ENCODE peak calls at places on chromosomes 7 and 10, in four cellular contexts. G, X, V and L are unnamed samples.

GRCh38 chr7:75628055-75628454 is 110.7 kb downstream of the HIP1 start:
- DNase-seq in G (no peak), X (no peak), V (no peak), L (no peak)

GRCh38 chr10:118106426-118106825 is 59.7 kb upstream of the RAB11FIP2 start:
- DNase-seq in G (peak), X (no peak), V (no peak), L (peak)

GRCh38 chr7:42502022-42502421 is 265.0 kb upstream of the GLI3 start:
- DNase-seq in G (no peak), X (no peak), V (no peak), L (no peak)

GRCh38 chr10:86733260-86733671 is 23.2 kb upstream of the BMPR1A start:
- DNase-seq in G (no peak), X (no peak), V (no peak), L (no peak)

GRCh38 chr10:49500420-49500819 is 38.5 kb downstream of the ERCC6 start:
- DNase-seq in G (no peak), X (no peak), V (no peak), L (no peak)

GRCh38 chr10:131745591-131745990 is 155.2 kb upstream of the PPP2R2D start:
- DNase-seq in G (no peak), X (no peak), V (no peak), L (no peak)

GRCh38 chr7:6286486-6286885 is 14.1 kb upstream of the CYTH3 start:
- DNase-seq in G (no peak), X (no peak), V (no peak), L (no peak)

GRCh38 chr10:114611617-114612016 is 46.5 kb downstream of the ABLIM1 start:
- DNase-seq in G (no peak), X (no peak), V (no peak), L (no peak)

DNA sequence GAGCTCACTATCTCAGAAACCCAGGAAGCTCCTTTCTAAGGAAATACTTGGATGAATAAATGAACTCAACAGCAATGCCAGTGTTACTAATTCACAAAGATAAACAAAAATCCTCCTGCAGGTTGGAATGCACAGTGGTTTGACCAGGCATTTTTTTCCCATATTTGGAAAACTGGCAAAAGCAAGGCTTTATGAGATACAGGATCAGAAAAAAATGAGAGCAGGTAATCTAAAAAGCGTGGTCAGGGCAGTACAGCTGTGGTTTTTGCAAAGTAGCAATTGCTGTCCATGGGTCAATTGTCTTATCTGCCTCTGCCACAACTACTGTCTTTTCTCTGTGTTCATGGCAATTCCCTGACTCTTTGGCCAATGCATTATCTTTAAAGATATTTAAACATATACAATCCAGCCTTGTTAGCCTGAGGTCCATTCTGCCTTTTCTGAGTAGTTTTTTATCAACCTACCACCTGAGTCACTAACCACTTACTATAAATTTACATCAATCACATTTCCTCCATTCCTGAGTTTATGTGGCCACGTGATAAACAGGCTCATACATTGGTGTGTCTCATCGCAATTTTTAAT is 564.5 kb upstream of the IGFBP3 start:
- DNase-seq in G (no peak), X (no peak), V (no peak), L (peak)
- TF ChIP-seq CTCF in G (no peak), X (no peak), V (no peak), L (peak)

GRCh38 chr7:139482662-139483466 is 609 bp downstream of the KLRG2 start:
- DNase-seq in G (peak), X (no peak), V (peak), L (peak)
- TF ChIP-seq CTCF in G (no peak), X (no peak), V (no peak), L (no peak)

GRCh38 chr7:23471090-23471859 is 984 bp upstream of the IGF2BP3 start:
- DNase-seq in G (peak), X (no peak), V (peak), L (peak)
- TF ChIP-seq CTCF in G (no peak), X (no peak), V (no peak), L (no peak)

GRCh38 chr7:1920886-1921285 is 250.8 kb downstream of the ELFN1 start:
- DNase-seq in G (no peak), X (no peak), V (no peak), L (no peak)

GRCh38 chr7:1920266-1920681 is 250.2 kb downstream of the ELFN1 start:
- DNase-seq in G (no peak), X (no peak), V (peak), L (no peak)

GRCh38 chr7:1918063-1918645 is 248.1 kb downstream of the ELFN1 start:
- DNase-seq in G (no peak), X (no peak), V (no peak), L (no peak)

GRCh38 chr7:1918881-1919525 is 248.9 kb downstream of the ELFN1 start:
- DNase-seq in G (no peak), X (no peak), V (no peak), L (no peak)

DNA sequence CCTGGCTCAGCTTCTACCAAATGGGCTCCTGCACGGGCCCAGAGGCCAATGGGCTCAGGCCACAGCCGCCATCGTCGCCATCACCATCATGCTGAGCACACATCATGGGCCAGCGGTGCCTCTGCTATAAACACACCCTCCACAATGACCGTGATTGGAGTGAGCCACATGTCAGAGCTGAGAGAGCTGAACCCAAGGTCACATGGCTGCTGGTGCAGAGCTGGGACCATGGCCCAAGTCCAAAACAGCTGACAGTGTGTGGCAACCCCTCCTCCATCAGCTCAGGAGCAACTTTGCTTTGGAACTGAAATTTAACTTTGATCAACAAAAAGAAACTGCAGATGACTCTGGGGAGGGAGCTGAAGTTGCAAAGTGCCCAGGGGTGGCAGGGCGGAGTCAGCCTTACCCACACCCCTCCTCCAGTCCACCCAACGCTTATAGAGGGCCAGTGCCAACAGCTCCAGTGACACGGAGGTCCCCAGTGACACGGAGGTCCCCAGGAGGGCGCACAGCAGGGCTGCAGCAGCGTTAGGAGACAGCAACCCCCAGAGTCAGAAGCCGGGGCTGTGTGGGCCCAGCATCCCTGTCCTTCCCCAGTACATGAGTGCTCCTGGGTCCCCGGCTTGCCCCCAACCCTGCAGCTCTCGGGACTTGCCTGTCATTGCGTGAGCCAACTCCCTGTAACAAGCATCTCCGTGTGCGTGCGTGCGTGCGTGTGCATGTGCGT is 249.6 kb downstream of the ELFN1 start:
- DNase-seq in G (no peak), X (peak), V (no peak), L (no peak)
- TF ChIP-seq CTCF in G (no peak), X (no peak), V (no peak), L (no peak)

GRCh38 chr7:50594734-50595537 is 29.7 kb upstream of the DDC start:
- DNase-seq in G (no peak), X (no peak), V (no peak), L (no peak)

GRCh38 chr7:50596484-50596883 is 31.3 kb upstream of the DDC start:
- DNase-seq in G (no peak), X (no peak), V (no peak), L (no peak)

GRCh38 chr7:50592940-50593339 is 27.7 kb upstream of the DDC start:
- DNase-seq in G (no peak), X (no peak), V (no peak), L (no peak)

GRCh38 chr7:50594136-50594535 is 28.9 kb upstream of the DDC start:
- DNase-seq in G (no peak), X (no peak), V (no peak), L (no peak)

DNA sequence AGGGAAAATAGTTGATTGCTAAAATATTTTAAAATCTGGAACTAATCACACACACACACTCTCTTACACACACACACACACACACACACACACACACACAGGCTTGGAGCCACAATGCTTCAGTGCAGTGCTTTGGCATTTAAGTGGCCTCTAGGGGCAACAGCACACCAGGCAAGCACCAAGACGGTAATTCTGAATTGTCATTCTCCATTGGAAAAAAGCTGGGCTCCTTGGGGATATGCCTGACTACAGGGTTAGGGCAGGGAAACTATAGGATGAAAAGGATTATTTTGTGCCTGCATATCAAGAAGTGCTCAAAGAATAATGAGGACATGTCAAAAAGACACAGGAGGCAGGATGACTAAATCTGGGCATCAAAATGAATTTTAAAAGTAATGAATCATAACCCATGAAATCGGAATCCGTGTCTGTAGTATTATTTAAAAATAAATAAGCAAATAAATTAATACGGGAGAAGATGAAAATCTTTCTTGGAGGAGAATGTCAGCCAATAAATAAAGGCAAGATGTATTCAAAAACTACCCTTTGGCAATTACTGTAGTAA is 30.4 kb upstream of the DDC start:
- DNase-seq in G (peak), X (no peak), V (no peak), L (peak)
- TF ChIP-seq CTCF in G (no peak), X (no peak), V (peak), L (peak)